ENCODE peak calls at places on chromosome 1, in eight cellular contexts. N, P, W, T, Y, H, C and I are unnamed samples.

GRCh38 chr1:18232052-18232451 is 124.5 kb downstream of the IGSF21 start:
- DNase-seq in Y (no peak), T (no peak), W (no peak), P (no peak), C (no peak), H (no peak), N (no peak), I (no peak)

GRCh38 chr1:94819584-94819944 is 593 bp upstream of the SLC44A3 start:
- DNase-seq in T (no peak), W (no peak), Y (no peak), P (no peak), C (no peak), N (no peak), H (no peak), I (no peak)

GRCh38 chr1:7098641-7099040 is 313.4 kb downstream of the CAMTA1 start:
- DNase-seq in P (no peak), W (no peak), C (no peak), H (no peak), N (no peak), Y (no peak), T (no peak), I (no peak)

GRCh38 chr1:156285437-156285836 is 1.3 kb downstream of the TMEM79 start:
- DNase-seq in N (no peak), H (no peak), T (no peak), P (no peak), W (no peak), Y (no peak), C (no peak), I (no peak)

GRCh38 chr1:220487297-220487820 is 40.6 kb upstream of the MARK1 start:
- DNase-seq in P (no peak), Y (peak; percentile 20), T (peak; percentile 10), N (no peak), C (no peak), W (no peak), H (peak; percentile 39), I (no peak)

GRCh38 chr1:153880962-153881361 is 41.8 kb downstream of the GATAD2B start:
- DNase-seq in C (peak; percentile 92), N (peak; percentile 44), T (peak; percentile 17), Y (peak; percentile 93), W (no peak), P (peak; percentile 87), H (peak; percentile 90), I (peak; percentile 65)

GRCh38 chr1:100164226-100164625 is 13.8 kb downstream of the LRRC39 start:
- DNase-seq in H (no peak), W (no peak), Y (peak; percentile 93), P (no peak), C (no peak), N (no peak), T (no peak), I (no peak)

GRCh38 chr1:204337047-204337446 is 22.7 kb downstream of the PLEKHA6 start:
- DNase-seq in Y (no peak), N (no peak), C (no peak), W (no peak), P (no peak), T (no peak), H (no peak), I (no peak)

GRCh38 chr1:119275145-119275929 is 93.2 kb upstream of the HAO2 start:
- DNase-seq in T (peak; percentile 46), H (peak; percentile 65), P (no peak), W (peak; percentile 0), N (peak; percentile 43), Y (no peak), C (no peak), I (no peak)

GRCh38 chr1:242242983-242243382 is 244.1 kb upstream of the MAP1LC3C start:
- DNase-seq in T (no peak), W (no peak), H (no peak), P (no peak), N (no peak), Y (no peak), C (no peak), I (peak; percentile 76)

GRCh38 chr1:245516178-245516829 is 361.5 kb downstream of the KIF26B start:
- DNase-seq in T (peak; percentile 0), C (no peak), P (no peak), Y (no peak), W (no peak), H (no peak), N (no peak), I (no peak)

GRCh38 chr1:214224605-214225354 is 56.2 kb upstream of the SMYD2 start:
- DNase-seq in P (no peak), C (no peak), Y (no peak), T (no peak), N (no peak), H (peak; percentile 56), W (no peak), I (no peak)

GRCh38 chr1:2284932-2285331 is 56.8 kb downstream of the SKI start:
- DNase-seq in N (no peak), C (no peak), H (no peak), T (no peak), P (no peak), Y (no peak), W (no peak), I (peak; percentile 42)

GRCh38 chr1:201724039-201724759 is 104.8 kb upstream of the IPO9 start:
- DNase-seq in W (no peak), N (no peak), C (no peak), Y (no peak), H (no peak), T (no peak), P (no peak), I (no peak)

GRCh38 chr1:40861227-40862003 is 748 bp downstream of the CITED4 start:
- DNase-seq in W (no peak), C (no peak), T (peak; percentile 27), P (no peak), N (peak; percentile 45), H (no peak), Y (no peak), I (no peak)

GRCh38 chr1:184622136-184622823 is 132.4 kb downstream of the EDEM3 start:
- DNase-seq in T (no peak), W (no peak), C (peak; percentile 92), P (peak; percentile 88), N (no peak), Y (peak; percentile 100), H (peak; percentile 69), I (no peak)

GRCh38 chr1:20785907-20786309 is 1.2 kb downstream of the HP1BP3 start:
- DNase-seq in Y (no peak), C (no peak), P (no peak), H (no peak), N (no peak), W (no peak), T (peak; percentile 27), I (no peak)

GRCh38 chr1:55632058-55632457 is 416.9 kb upstream of the USP24 start:
- DNase-seq in Y (no peak), P (no peak), H (peak; percentile 67), N (no peak), W (no peak), C (no peak), T (no peak), I (no peak)